ENCODE peak calls at places on chromosomes 16 and 17, in seven cellular contexts. One of them, this sample, is unnamed.

GRCh38 chr16:56888806-56889205 is 23.8 kb downstream of the SLC12A3 start:
- DNase-seq in NCI-H2081: no peak
- DNase-seq in stimulated activated CD4-positive, alpha-beta T cell treated with anti-CD3 and anti-CD28 coated beads, Interleukin-4, amount 100 ng/mL, for 1 hour: no peak
- DNase-seq in NCI-H2029 treated with DMSO at 0.1 percent for 48 hours: no peak
- DNase-seq in epithelial cell of esophagus: no peak
- DNase-seq in lung microvascular endothelial cell: no peak
- DNase-seq in activated naive CD4-positive, alpha-beta T cell: no peak
- DNase-seq in this sample: no peak

GRCh38 chr17:83128306-83129240 is 49.2 kb downstream of the METRNL start:
- DNase-seq in stimulated activated CD4-positive, alpha-beta T cell treated with anti-CD3 and anti-CD28 coated beads, Interleukin-4, amount 100 ng/mL, for 1 hour: no peak
- DNase-seq in lung microvascular endothelial cell: no peak
- DNase-seq in NCI-H2081: no peak
- DNase-seq in activated naive CD4-positive, alpha-beta T cell: no peak
- DNase-seq in epithelial cell of esophagus: no peak
- DNase-seq in NCI-H2029 treated with DMSO at 0.1 percent for 48 hours: no peak
- DNase-seq in this sample: no peak

GRCh38 chr16:12531937-12532336 is 271.8 kb downstream of the CPPED1 start:
- DNase-seq in NCI-H2029 treated with DMSO at 0.1 percent for 48 hours: no peak
- DNase-seq in lung microvascular endothelial cell: no peak
- DNase-seq in epithelial cell of esophagus: peak
- DNase-seq in activated naive CD4-positive, alpha-beta T cell: no peak
- DNase-seq in stimulated activated CD4-positive, alpha-beta T cell treated with anti-CD3 and anti-CD28 coated beads, Interleukin-4, amount 100 ng/mL, for 1 hour: no peak
- DNase-seq in NCI-H2081: no peak
- DNase-seq in this sample: peak

GRCh38 chr17:32299579-32300158 is 34.0 kb downstream of the RHBDL3 start:
- DNase-seq in NCI-H2081: no peak
- DNase-seq in NCI-H2029 treated with DMSO at 0.1 percent for 48 hours: no peak
- DNase-seq in stimulated activated CD4-positive, alpha-beta T cell treated with anti-CD3 and anti-CD28 coated beads, Interleukin-4, amount 100 ng/mL, for 1 hour: no peak
- DNase-seq in lung microvascular endothelial cell: no peak
- DNase-seq in activated naive CD4-positive, alpha-beta T cell: no peak
- DNase-seq in epithelial cell of esophagus: no peak
- DNase-seq in this sample: no peak

GRCh38 chr17:31588034-31588433 is 196.6 kb downstream of the RAB11FIP4 start:
- DNase-seq in lung microvascular endothelial cell: no peak
- DNase-seq in NCI-H2029 treated with DMSO at 0.1 percent for 48 hours: no peak
- DNase-seq in NCI-H2081: no peak
- DNase-seq in stimulated activated CD4-positive, alpha-beta T cell treated with anti-CD3 and anti-CD28 coated beads, Interleukin-4, amount 100 ng/mL, for 1 hour: no peak
- DNase-seq in activated naive CD4-positive, alpha-beta T cell: no peak
- DNase-seq in epithelial cell of esophagus: no peak
- DNase-seq in this sample: no peak

GRCh38 chr16:19520861-19521331 is 1.0 kb downstream of the GDE1 start:
- DNase-seq in lung microvascular endothelial cell: no peak
- DNase-seq in epithelial cell of esophagus: peak
- DNase-seq in NCI-H2081: no peak
- DNase-seq in NCI-H2029 treated with DMSO at 0.1 percent for 48 hours: no peak
- DNase-seq in stimulated activated CD4-positive, alpha-beta T cell treated with anti-CD3 and anti-CD28 coated beads, Interleukin-4, amount 100 ng/mL, for 1 hour: no peak
- DNase-seq in activated naive CD4-positive, alpha-beta T cell: no peak
- DNase-seq in this sample: peak

GRCh38 chr16:4123617-4124300 is 7.5 kb upstream of the ADCY9 start:
- DNase-seq in epithelial cell of esophagus: peak
- DNase-seq in NCI-H2081: no peak
- DNase-seq in NCI-H2029 treated with DMSO at 0.1 percent for 48 hours: no peak
- DNase-seq in stimulated activated CD4-positive, alpha-beta T cell treated with anti-CD3 and anti-CD28 coated beads, Interleukin-4, amount 100 ng/mL, for 1 hour: no peak
- DNase-seq in lung microvascular endothelial cell: no peak
- DNase-seq in activated naive CD4-positive, alpha-beta T cell: no peak
- DNase-seq in this sample: peak

GRCh38 chr17:69853533-69854262 is 221.3 kb upstream of the KCNJ16 start:
- DNase-seq in stimulated activated CD4-positive, alpha-beta T cell treated with anti-CD3 and anti-CD28 coated beads, Interleukin-4, amount 100 ng/mL, for 1 hour: no peak
- DNase-seq in activated naive CD4-positive, alpha-beta T cell: no peak
- DNase-seq in NCI-H2081: no peak
- DNase-seq in lung microvascular endothelial cell: peak
- DNase-seq in epithelial cell of esophagus: no peak
- DNase-seq in NCI-H2029 treated with DMSO at 0.1 percent for 48 hours: no peak
- DNase-seq in this sample: no peak